ENCODE peak calls at places on chromosomes 1 and 21, in four cellular contexts. One of them, this sample, is unnamed.

GRCh38 chr1:175572932-175573871 is 170.2 kb downstream of the TNR start:
- DNase-seq in ovary: no peak
- DNase-seq in A549: no peak
- DNase-seq in transverse colon: peak
- DNase-seq in this sample: no peak

GRCh38 chr21:41052820-41053555 is 115.0 kb upstream of the BACE2 start:
- DNase-seq in ovary: no peak
- DNase-seq in A549: no peak
- DNase-seq in transverse colon: no peak
- DNase-seq in this sample: no peak

GRCh38 chr1:46793126-46793525 is 5.7 kb upstream of the CYP4B1 start:
- DNase-seq in ovary: no peak
- DNase-seq in A549: no peak
- DNase-seq in transverse colon: no peak
- DNase-seq in this sample: no peak

GRCh38 chr1:95018602-95019369 is 54.0 kb downstream of the ALG14 start:
- DNase-seq in ovary: no peak
- DNase-seq in A549: peak
- DNase-seq in transverse colon: no peak
- DNase-seq in this sample: no peak

GRCh38 chr1:55640708-55641473 is 425.7 kb upstream of the USP24 start:
- DNase-seq in ovary: peak
- DNase-seq in A549: no peak
- DNase-seq in transverse colon: peak
- DNase-seq in this sample: peak

GRCh38 chr21:32163386-32163785 is 115.5 kb downstream of the MIS18A start:
- DNase-seq in ovary: no peak
- DNase-seq in A549: no peak
- DNase-seq in transverse colon: no peak
- DNase-seq in this sample: no peak

GRCh38 chr21:14533555-14534400 is 12.3 kb downstream of the SAMSN1 start:
- DNase-seq in ovary: no peak
- DNase-seq in A549: peak
- DNase-seq in transverse colon: no peak
- DNase-seq in this sample: no peak

GRCh38 chr1:110390692-110391232 is at the start of gene SLC16A4:
- DNase-seq in ovary: peak
- DNase-seq in A549: peak
- DNase-seq in transverse colon: no peak
- DNase-seq in this sample: no peak

GRCh38 chr1:19976317-19977003 is 3.0 kb downstream of the PLA2G2A start:
- DNase-seq in ovary: no peak
- DNase-seq in A549: no peak
- DNase-seq in transverse colon: no peak
- DNase-seq in this sample: no peak

GRCh38 chr1:92990828-92991227 is 29.6 kb upstream of the DIPK1A start:
- DNase-seq in ovary: no peak
- DNase-seq in A549: no peak
- DNase-seq in transverse colon: peak
- DNase-seq in this sample: no peak

GRCh38 chr1:29706936-29707335 is 470.6 kb downstream of the PTPRU start:
- DNase-seq in ovary: no peak
- DNase-seq in A549: peak
- DNase-seq in transverse colon: no peak
- DNase-seq in this sample: no peak

GRCh38 chr1:234206651-234207284 is 166.5 kb upstream of the COA6 start:
- DNase-seq in ovary: no peak
- DNase-seq in A549: peak
- DNase-seq in transverse colon: no peak
- DNase-seq in this sample: no peak

GRCh38 chr1:98385691-98386090 is 275.8 kb upstream of the SNX7 start:
- DNase-seq in ovary: no peak
- DNase-seq in A549: no peak
- DNase-seq in transverse colon: no peak
- DNase-seq in this sample: no peak

GRCh38 chr21:15400905-15401304 is 328.9 kb upstream of the USP25 start:
- DNase-seq in ovary: no peak
- DNase-seq in A549: no peak
- DNase-seq in transverse colon: no peak
- DNase-seq in this sample: no peak

GRCh38 chr1:109170051-109170775 is 43.5 kb upstream of the SARS1 start:
- DNase-seq in ovary: no peak
- DNase-seq in A549: no peak
- DNase-seq in transverse colon: no peak
- DNase-seq in this sample: no peak

GRCh38 chr1:214460304-214460916 is 91.0 kb downstream of the PTPN14 start:
- DNase-seq in ovary: no peak
- DNase-seq in A549: no peak
- DNase-seq in transverse colon: no peak
- DNase-seq in this sample: no peak

GRCh38 chr1:112172294-112172882 is 182.9 kb upstream of the KCND3 start:
- DNase-seq in ovary: no peak
- DNase-seq in A549: no peak
- DNase-seq in transverse colon: no peak
- DNase-seq in this sample: no peak

GRCh38 chr1:230746617-230747016 is 571 bp upstream of the CAPN9 start:
- DNase-seq in ovary: no peak
- DNase-seq in A549: no peak
- DNase-seq in transverse colon: no peak
- DNase-seq in this sample: no peak

GRCh38 chr1:108829498-108829916 is 27.4 kb downstream of the AKNAD1 start:
- DNase-seq in ovary: no peak
- DNase-seq in A549: no peak
- DNase-seq in transverse colon: no peak
- DNase-seq in this sample: no peak

GRCh38 chr1:169240449-169241242 is 127.0 kb downstream of the NME7 start:
- DNase-seq in ovary: no peak
- DNase-seq in A549: no peak
- DNase-seq in transverse colon: no peak
- DNase-seq in this sample: no peak

GRCh38 chr1:207156095-207156494 is 52.1 kb downstream of the C4BPA start:
- DNase-seq in ovary: no peak
- DNase-seq in A549: no peak
- DNase-seq in transverse colon: no peak
- DNase-seq in this sample: no peak

GRCh38 chr1:1170891-1171550 is 2.7 kb upstream of the TTLL10 start:
- DNase-seq in ovary: no peak
- DNase-seq in A549: no peak
- DNase-seq in transverse colon: no peak
- DNase-seq in this sample: no peak

GRCh38 chr1:151158751-151159251 is 2.4 kb downstream of the TNFAIP8L2 start:
- DNase-seq in ovary: no peak
- DNase-seq in A549: no peak
- DNase-seq in transverse colon: no peak
- DNase-seq in this sample: no peak

GRCh38 chr1:11934295-11935039 is at the start of gene PLOD1:
- DNase-seq in ovary: peak
- DNase-seq in A549: peak
- DNase-seq in transverse colon: peak
- DNase-seq in this sample: peak

GRCh38 chr1:38789498-38790169 is 69.9 kb downstream of the RRAGC start:
- DNase-seq in ovary: no peak
- DNase-seq in A549: no peak
- DNase-seq in transverse colon: no peak
- DNase-seq in this sample: no peak

GRCh38 chr1:6497215-6497866 is 5.9 kb upstream of the PLEKHG5 start:
- DNase-seq in ovary: peak
- DNase-seq in A549: peak
- DNase-seq in transverse colon: peak
- DNase-seq in this sample: peak

GRCh38 chr21:37281993-37282392 is 14.9 kb upstream of the VPS26C start:
- DNase-seq in ovary: no peak
- DNase-seq in A549: no peak
- DNase-seq in transverse colon: peak
- DNase-seq in this sample: no peak

GRCh38 chr21:44750675-44751025 is 39.3 kb upstream of the TSPEAR start:
- DNase-seq in ovary: no peak
- DNase-seq in A549: no peak
- DNase-seq in transverse colon: no peak
- DNase-seq in this sample: no peak

GRCh38 chr1:42924249-42925131 is 34.2 kb downstream of the SLC2A1 start:
- DNase-seq in ovary: peak
- DNase-seq in A549: peak
- DNase-seq in transverse colon: peak
- DNase-seq in this sample: peak
- TF ChIP-seq POLR2A in ovary: peak
- TF ChIP-seq POLR2A in A549: peak
- TF ChIP-seq POLR2A in transverse colon: peak
- TF ChIP-seq POLR2A in this sample: no peak

GRCh38 chr1:22832414-22832786 is 121.8 kb downstream of the EPHB2 start:
- DNase-seq in ovary: no peak
- DNase-seq in A549: no peak
- DNase-seq in transverse colon: no peak
- DNase-seq in this sample: no peak

GRCh38 chr1:22830131-22830566 is 119.5 kb downstream of the EPHB2 start:
- DNase-seq in ovary: no peak
- DNase-seq in A549: no peak
- DNase-seq in transverse colon: no peak
- DNase-seq in this sample: no peak

GRCh38 chr1:22833699-22834098 is 123.1 kb downstream of the EPHB2 start:
- DNase-seq in ovary: no peak
- DNase-seq in A549: no peak
- DNase-seq in transverse colon: no peak
- DNase-seq in this sample: no peak

GRCh38 chr1:22830747-22831340 is 120.2 kb downstream of the EPHB2 start:
- DNase-seq in ovary: no peak
- DNase-seq in A549: no peak
- DNase-seq in transverse colon: no peak
- DNase-seq in this sample: no peak

GRCh38 chr1:22831729-22832413 is 121.2 kb downstream of the EPHB2 start:
- DNase-seq in ovary: no peak
- DNase-seq in A549: peak
- DNase-seq in transverse colon: peak
- DNase-seq in this sample: peak
- H3K4me3 ChIP-seq in ovary: no peak
- H3K4me3 ChIP-seq in A549: no peak
- H3K4me3 ChIP-seq in transverse colon: no peak
- H3K4me3 ChIP-seq in this sample: no peak

DNA sequence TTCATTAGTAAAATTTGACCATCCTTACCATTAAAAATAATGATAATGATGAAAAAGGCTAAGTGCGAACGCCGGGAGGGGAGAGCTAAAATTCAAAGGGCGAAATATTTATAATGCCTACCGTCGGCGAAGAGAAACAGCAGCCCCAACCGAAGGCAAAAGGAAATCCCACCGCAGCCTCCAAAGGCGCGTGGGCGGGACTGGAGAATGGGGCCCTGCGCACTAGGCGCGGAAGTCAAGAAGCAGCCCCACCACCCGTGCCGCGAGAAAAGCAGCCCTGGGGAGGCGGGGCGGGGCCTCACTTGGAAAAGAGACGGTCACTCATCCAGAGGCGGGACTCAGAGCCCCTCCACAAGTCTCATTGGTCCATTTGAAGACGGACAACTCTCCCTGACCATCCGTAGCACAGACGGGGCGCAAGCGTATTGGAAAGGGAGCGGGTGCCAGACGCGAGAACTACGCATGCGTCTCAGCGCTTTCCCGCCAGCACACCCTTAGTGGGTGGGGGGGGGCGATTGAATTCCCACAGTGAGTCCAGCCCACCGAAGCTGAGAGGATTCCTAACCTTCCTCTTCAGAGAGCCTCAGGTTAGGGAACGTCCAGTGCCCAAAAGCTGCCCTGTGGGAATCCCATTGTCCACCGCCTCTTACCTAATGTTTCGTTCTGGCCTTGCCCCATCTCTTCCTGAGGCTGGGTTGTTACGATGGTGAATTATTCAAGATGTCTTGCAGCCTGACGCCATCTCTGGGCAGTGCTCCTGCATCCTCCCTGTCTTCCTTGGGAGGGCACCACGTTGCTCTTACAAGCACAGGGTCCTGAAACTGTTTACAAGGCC is 19.0 kb downstream of the MTX1 start:
- DNase-seq in ovary: peak
- DNase-seq in A549: peak
- DNase-seq in transverse colon: peak
- DNase-seq in this sample: peak
- TF ChIP-seq POLR2A in ovary: peak
- TF ChIP-seq POLR2A in A549: peak
- TF ChIP-seq POLR2A in transverse colon: peak
- TF ChIP-seq POLR2A in this sample: no peak

GRCh38 chr1:27428316-27429028 is 36.0 kb downstream of the GPR3 start:
- DNase-seq in ovary: no peak
- DNase-seq in A549: no peak
- DNase-seq in transverse colon: no peak
- DNase-seq in this sample: no peak

GRCh38 chr1:27427329-27427728 is 34.9 kb downstream of the GPR3 start:
- DNase-seq in ovary: no peak
- DNase-seq in A549: no peak
- DNase-seq in transverse colon: no peak
- DNase-seq in this sample: no peak

GRCh38 chr1:27430903-27431653 is 38.7 kb downstream of the GPR3 start:
- DNase-seq in ovary: no peak
- DNase-seq in A549: no peak
- DNase-seq in transverse colon: no peak
- DNase-seq in this sample: no peak

GRCh38 chr1:27429029-27429425 is 36.6 kb downstream of the GPR3 start:
- DNase-seq in ovary: no peak
- DNase-seq in A549: no peak
- DNase-seq in transverse colon: no peak
- DNase-seq in this sample: no peak

DNA sequence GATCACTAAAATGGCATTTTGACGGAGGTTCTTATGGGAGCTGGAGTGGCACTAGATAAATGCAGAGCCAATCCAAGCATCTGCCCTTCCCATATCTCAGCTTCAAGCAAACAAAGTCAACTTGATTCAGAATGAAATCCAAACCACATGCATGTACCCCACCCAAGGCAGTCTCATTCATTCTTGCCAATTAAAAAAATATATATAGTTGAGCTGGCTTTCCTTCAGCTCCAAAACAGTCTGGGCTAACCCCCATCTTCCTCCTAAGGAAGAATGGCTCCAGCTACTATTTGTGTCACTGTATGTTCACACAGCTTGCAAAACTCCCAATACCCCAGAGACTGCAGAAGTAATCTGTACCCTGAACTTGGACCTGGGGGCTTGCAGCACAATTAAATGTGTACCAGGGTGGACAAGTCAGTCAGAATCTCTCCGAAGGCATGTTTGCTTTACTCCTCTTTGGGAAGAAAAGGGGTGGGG is 35.5 kb downstream of the GPR3 start:
- DNase-seq in ovary: no peak
- DNase-seq in A549: no peak
- DNase-seq in transverse colon: no peak
- DNase-seq in this sample: no peak
- H3K4me3 ChIP-seq in ovary: no peak
- H3K4me3 ChIP-seq in A549: no peak
- H3K4me3 ChIP-seq in transverse colon: no peak
- H3K4me3 ChIP-seq in this sample: peak